ENCODE peak calls at places on chromosomes 4 and X, in five cellular contexts. N is spleen, I is HFFc6, T is mesothelial cell of epicardium, Z is AG09309. J is an unnamed sample.

GRCh38 chrX:16185725-16186136 is 18.4 kb downstream of the MAGEB17 start:
- DNase-seq in N (no peak), T (no peak), Z (peak), I (peak), J (no peak)

GRCh38 chr4:159401791-159402380 is 299.0 kb downstream of the RAPGEF2 start:
- DNase-seq in T (no peak), N (no peak), Z (peak), I (peak), J (no peak)

GRCh38 chr4:77025643-77026321 is 50.0 kb downstream of the CCNI start:
- DNase-seq in Z (no peak), I (peak), T (no peak), N (no peak), J (no peak)

GRCh38 chr4:118087366-118087765 is 53.1 kb downstream of the NDST3 start:
- DNase-seq in I (no peak), Z (no peak), N (no peak), T (no peak), J (no peak)

GRCh38 chr4:373062-373839 is 35.6 kb downstream of the ZNF141 start:
- DNase-seq in Z (no peak), T (no peak), I (no peak), N (no peak), J (no peak)

GRCh38 chrX:20325786-20326388 is 59.2 kb upstream of the RPS6KA3 start:
- DNase-seq in Z (no peak), N (no peak), T (no peak), I (no peak), J (no peak)

GRCh38 chr4:75880278-75880677 is 22.0 kb downstream of the PPEF2 start:
- DNase-seq in Z (no peak), T (no peak), I (no peak), N (no peak), J (no peak)

GRCh38 chrX:111008126-111008525 is 87.9 kb upstream of the PAK3 start:
- DNase-seq in N (no peak), I (no peak), Z (no peak), T (no peak), J (no peak)

GRCh38 chr4:24024597-24024996 is 134.8 kb upstream of the PPARGC1A start:
- DNase-seq in T (no peak), N (no peak), Z (no peak), I (no peak), J (no peak)

GRCh38 chr4:165384608-165385007 is 5.8 kb downstream of the CPE start:
- DNase-seq in I (no peak), Z (no peak), T (no peak), N (no peak), J (no peak)

GRCh38 chr4:114780205-114780604 is 181.6 kb downstream of the UGT8 start:
- DNase-seq in N (no peak), T (no peak), Z (no peak), I (no peak), J (no peak)

GRCh38 chrX:22800360-22800759 is 199.4 kb upstream of the DDX53 start:
- DNase-seq in T (no peak), N (no peak), I (peak), Z (peak), J (no peak)

GRCh38 chrX:21740329-21741274 is 17.3 kb downstream of the SMPX start:
- DNase-seq in T (no peak), Z (no peak), N (no peak), I (no peak), J (no peak)

GRCh38 chr4:44425614-44426208 is 22.9 kb downstream of the KCTD8 start:
- DNase-seq in I (no peak), T (no peak), N (no peak), Z (no peak), J (no peak)

GRCh38 chr4:148415500-148415899 is 26.7 kb downstream of the NR3C2 start:
- DNase-seq in T (no peak), I (no peak), Z (no peak), N (no peak), J (no peak)

GRCh38 chr4:99808260-99808857 is 8.3 kb upstream of the DAPP1 start:
- DNase-seq in N (peak), I (peak), Z (no peak), T (peak), J (no peak)

GRCh38 chr4:172995161-172995560 is 173.4 kb upstream of the GALNT7 start:
- DNase-seq in Z (no peak), N (no peak), I (no peak), T (no peak), J (no peak)

GRCh38 chr4:151407466-151408379 is 1.3 kb upstream of the FHIP1A start:
- DNase-seq in I (no peak), T (peak), Z (no peak), N (peak), J (no peak)

GRCh38 chr4:152565338-152565737 is 29.4 kb upstream of the FBXW7 start:
- DNase-seq in T (no peak), N (no peak), Z (no peak), I (no peak), J (no peak)

GRCh38 chr4:159240690-159241089 is 137.8 kb downstream of the RAPGEF2 start:
- DNase-seq in T (no peak), N (no peak), Z (no peak), I (no peak), J (no peak)

GRCh38 chrX:93420090-93420489 is 253.3 kb downstream of the NAP1L3 start:
- DNase-seq in Z (no peak), T (no peak), N (no peak), I (no peak), J (no peak)

GRCh38 chr4:51895816-51896408 is 53.0 kb downstream of the DCUN1D4 start:
- DNase-seq in Z (peak), N (no peak), I (peak), T (peak), J (no peak)

GRCh38 chrX:135698924-135699323 is 14.5 kb upstream of the CT45A1 start:
- DNase-seq in T (no peak), I (no peak), N (no peak), Z (no peak), J (no peak)

GRCh38 chr4:120865985-120866384 is 56.5 kb downstream of the PRDM5 start:
- DNase-seq in I (peak), N (no peak), T (no peak), Z (no peak), J (no peak)

GRCh38 chr4:40038972-40039371 is 17.7 kb upstream of the N4BP2 start:
- DNase-seq in N (no peak), Z (no peak), I (peak), T (no peak), J (no peak)

GRCh38 chrX:17377795-17378194 is 2.8 kb downstream of the NHS start:
- DNase-seq in T (no peak), Z (no peak), I (no peak), N (no peak), J (no peak)

GRCh38 chr4:23923141-23923540 is 33.3 kb upstream of the PPARGC1A start:
- DNase-seq in I (no peak), T (no peak), N (no peak), Z (no peak), J (no peak)

GRCh38 chr4:135185256-135185655 is 983.7 kb upstream of the PABPC4L start:
- DNase-seq in N (no peak), I (no peak), Z (no peak), T (no peak), J (no peak)

GRCh38 chrX:68433155-68433980 is at the start of gene OPHN1:
- DNase-seq in I (peak), N (peak), T (peak), Z (peak), J (peak)

GRCh38 chrX:128518508-128518907 is 466.3 kb upstream of the ACTRT1 start:
- DNase-seq in N (no peak), I (no peak), T (no peak), Z (no peak), J (no peak)

GRCh38 chrX:13144927-13145659 is 100.7 kb upstream of the FAM9C start:
- DNase-seq in T (no peak), N (no peak), Z (no peak), I (peak), J (no peak)

GRCh38 chr4:30792616-30793015 is 72.4 kb downstream of the PCDH7 start:
- DNase-seq in T (no peak), Z (peak), I (no peak), N (no peak), J (no peak)

GRCh38 chr4:150973626-150974250 is 41.3 kb downstream of the LRBA start:
- DNase-seq in I (no peak), T (no peak), N (no peak), Z (no peak), J (no peak)

GRCh38 chrX:46642145-46642544 is 68.6 kb downstream of the CHST7 start:
- DNase-seq in Z (no peak), I (peak), T (no peak), N (no peak), J (no peak)
- TF ChIP-seq CTCF in Z (no peak), I (peak), T (peak), N (no peak), J (peak)

DNA sequence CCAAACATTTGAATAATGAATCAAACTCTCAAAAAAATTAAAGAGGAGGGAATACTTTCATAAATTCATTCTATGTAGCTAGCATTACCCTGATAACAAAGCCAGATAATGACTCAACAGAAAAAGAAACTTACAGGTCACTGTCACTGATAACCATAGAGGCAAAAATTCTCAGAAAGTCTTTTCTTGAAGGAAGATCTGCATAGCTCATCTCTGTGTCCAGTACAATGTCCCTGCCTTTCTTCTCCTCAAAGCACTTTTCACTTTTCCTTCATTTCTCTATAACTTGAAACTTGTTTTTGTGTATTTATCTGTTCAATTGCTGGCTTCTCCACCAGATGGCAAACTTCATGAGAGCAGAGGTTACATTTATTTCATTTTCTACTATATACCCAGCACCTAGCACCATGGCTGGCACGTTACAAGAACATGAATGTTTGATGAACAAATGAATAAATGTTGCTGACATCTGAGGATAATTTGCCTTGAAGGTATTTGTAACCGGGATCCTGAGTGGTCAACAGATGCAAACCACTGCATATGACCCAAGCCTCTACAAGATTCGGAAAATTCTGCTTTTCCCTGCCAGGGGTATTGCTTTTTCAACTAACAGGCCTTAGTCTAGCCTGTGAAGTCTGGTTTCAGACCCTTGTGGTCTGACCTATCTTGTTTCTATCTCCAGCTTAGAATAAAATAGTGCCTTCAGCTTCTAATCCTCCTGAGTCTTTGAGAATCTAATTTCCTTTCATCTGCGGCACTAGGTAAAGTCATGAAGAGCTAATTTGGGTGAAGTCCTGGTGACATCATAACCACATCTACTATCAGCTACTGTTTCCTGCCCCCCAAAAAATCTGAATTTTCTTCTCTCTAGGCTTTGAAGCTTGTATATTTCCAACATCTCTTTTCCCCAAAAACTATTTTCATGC is 52.5 kb upstream of the ANTXR2 start:
- DNase-seq in T (no peak), N (no peak), Z (no peak), I (peak), J (no peak)
- TF ChIP-seq CTCF in T (peak), N (no peak), Z (peak), I (peak), J (peak)

DNA sequence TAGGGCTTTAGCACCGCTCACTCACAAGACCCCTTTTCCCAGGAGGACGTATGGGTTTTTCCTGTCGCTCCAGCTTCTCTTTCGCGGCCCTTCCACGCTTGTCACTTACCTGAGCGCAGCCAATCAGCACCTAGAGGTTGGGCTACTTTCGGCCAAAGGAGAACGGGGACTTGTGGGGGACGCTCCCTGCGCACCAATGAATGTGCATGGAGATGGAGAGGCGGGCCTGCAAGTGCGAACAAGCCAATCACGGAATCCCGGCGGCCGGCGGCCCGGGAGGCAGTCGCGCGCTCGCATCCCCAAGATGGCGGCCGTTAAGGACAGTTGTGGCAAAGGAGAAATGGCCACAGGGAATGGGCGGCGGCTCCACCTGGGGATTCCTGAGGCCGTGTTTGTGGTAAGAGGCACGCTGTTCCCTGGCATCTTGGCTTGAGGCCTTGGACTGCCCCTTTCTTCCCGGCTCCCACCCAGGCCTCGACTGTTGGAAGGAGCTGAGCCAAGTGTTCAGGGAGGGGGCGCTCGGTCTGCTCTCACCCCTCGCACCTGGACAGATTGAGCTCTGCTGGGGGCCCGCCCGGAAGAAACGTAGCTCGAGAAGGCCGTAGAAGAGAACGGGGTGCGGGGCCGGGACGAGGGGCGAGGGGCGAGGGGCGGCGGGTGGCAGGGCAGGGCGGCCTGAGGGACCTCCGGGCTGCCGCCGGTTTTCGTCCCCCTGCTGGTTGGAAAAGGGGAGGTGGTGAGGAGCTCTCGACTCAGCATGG is at the start of gene VBP1:
- DNase-seq in Z (peak), T (peak), N (peak), I (peak), J (peak)
- TF ChIP-seq CTCF in Z (peak), T (peak), N (no peak), I (peak), J (peak)

GRCh38 chrX:70029790-70030189 is 19.9 kb downstream of the AWAT2 start:
- DNase-seq in N (peak), Z (no peak), I (no peak), T (no peak), J (no peak)

GRCh38 chrX:70026112-70026850 is 23.5 kb downstream of the AWAT2 start:
- DNase-seq in I (no peak), T (no peak), N (no peak), Z (no peak), J (no peak)

GRCh38 chrX:70030242-70030823 is 19.4 kb downstream of the AWAT2 start:
- DNase-seq in I (peak), N (peak), T (no peak), Z (no peak), J (no peak)

GRCh38 chrX:70025464-70025863 is 24.3 kb downstream of the AWAT2 start:
- DNase-seq in Z (no peak), I (no peak), N (no peak), T (no peak), J (no peak)

GRCh38 chrX:70026851-70027200 is 22.9 kb downstream of the AWAT2 start:
- DNase-seq in Z (no peak), N (no peak), I (no peak), T (no peak), J (no peak)
- TF ChIP-seq CTCF in Z (no peak), N (no peak), I (no peak), T (no peak), J (no peak)

DNA sequence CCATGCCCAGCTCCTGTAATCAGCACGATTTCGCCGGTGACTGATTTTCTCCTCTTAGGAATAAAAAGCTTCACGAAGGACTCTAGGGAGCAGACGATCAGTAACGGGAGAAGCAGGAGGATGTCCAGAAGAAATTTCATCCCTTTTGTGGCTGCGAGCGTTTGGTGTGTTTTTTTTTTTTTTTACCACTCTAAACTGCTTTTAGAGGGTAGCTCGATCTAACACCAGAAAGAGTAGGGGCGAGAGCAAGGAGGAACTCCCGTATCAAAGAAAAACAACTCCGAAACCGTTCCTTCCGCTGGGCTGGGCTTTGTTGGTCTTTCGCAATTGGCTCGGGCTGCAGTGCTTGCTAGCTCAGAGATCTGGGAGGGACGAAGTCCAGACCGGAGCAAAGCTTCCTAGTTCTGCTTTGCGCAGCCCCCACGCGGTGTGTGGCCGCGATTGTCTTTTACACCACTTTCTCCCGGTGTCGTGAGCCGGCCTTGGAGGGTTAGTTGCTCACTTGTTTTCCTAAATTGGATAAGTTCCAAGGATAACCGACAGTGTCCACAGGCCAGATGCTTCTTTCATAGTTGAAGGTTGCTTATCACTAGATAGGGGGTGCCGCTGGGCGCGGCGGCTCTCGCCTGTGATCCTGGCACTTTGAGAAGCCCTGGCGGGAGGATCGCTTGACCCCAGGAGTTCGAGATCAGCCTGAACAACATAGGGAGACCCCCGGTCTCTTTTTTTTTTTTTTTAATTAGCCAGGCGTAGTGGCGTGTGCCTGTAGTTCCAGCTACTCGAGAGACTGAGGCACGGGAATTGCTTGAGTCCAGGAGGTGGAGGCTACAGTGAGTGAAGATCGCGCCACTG is at the start of gene HSD17B11:
- DNase-seq in I (peak), T (peak), N (peak), Z (peak), J (peak)
- TF ChIP-seq CTCF in I (peak), T (no peak), N (peak), Z (no peak), J (peak)